ENCODE peak calls at places on chromosomes 13 and 19, in four cellular contexts. One of them, this sample, is unnamed.

GRCh38 chr19:50003254-50003788 is 21.9 kb downstream of the VRK3 start:
- DNase-seq in B cell: no peak
- DNase-seq in foreskin fibroblast: no peak
- DNase-seq in AG10803: no peak
- DNase-seq in this sample: no peak

GRCh38 chr19:17579523-17580244 is 24.2 kb downstream of the COLGALT1 start:
- DNase-seq in B cell: peak
- DNase-seq in foreskin fibroblast: peak
- DNase-seq in AG10803: peak
- DNase-seq in this sample: peak

GRCh38 chr13:29901714-29902631 is 51.6 kb upstream of the UBL3 start:
- DNase-seq in B cell: no peak
- DNase-seq in foreskin fibroblast: peak
- DNase-seq in AG10803: peak
- DNase-seq in this sample: peak

GRCh38 chr13:74129500-74130144 is 4.6 kb downstream of the KLF12 start:
- DNase-seq in B cell: no peak
- DNase-seq in foreskin fibroblast: peak
- DNase-seq in AG10803: peak
- DNase-seq in this sample: peak

GRCh38 chr13:71864094-71864980 is 2.7 kb downstream of the DACH1 start:
- DNase-seq in B cell: peak
- DNase-seq in foreskin fibroblast: no peak
- DNase-seq in AG10803: no peak
- DNase-seq in this sample: peak

GRCh38 chr19:33978286-33978685 is 181.6 kb downstream of the KCTD15 start:
- DNase-seq in B cell: no peak
- DNase-seq in foreskin fibroblast: no peak
- DNase-seq in AG10803: no peak
- DNase-seq in this sample: no peak

GRCh38 chr13:48977973-48978372 is 2.3 kb downstream of the FNDC3A start:
- DNase-seq in B cell: peak
- DNase-seq in foreskin fibroblast: peak
- DNase-seq in AG10803: peak
- DNase-seq in this sample: no peak

GRCh38 chr19:13277104-13277809 is 127.0 kb downstream of the IER2 start:
- DNase-seq in B cell: peak
- DNase-seq in foreskin fibroblast: peak
- DNase-seq in AG10803: peak
- DNase-seq in this sample: peak

GRCh38 chr19:50003810-50004419 is 21.3 kb downstream of the VRK3 start:
- DNase-seq in B cell: no peak
- DNase-seq in foreskin fibroblast: peak
- DNase-seq in AG10803: peak
- DNase-seq in this sample: peak

GRCh38 chr13:114111577-114111976 is 20.8 kb downstream of the RASA3 start:
- DNase-seq in B cell: no peak
- DNase-seq in foreskin fibroblast: peak
- DNase-seq in AG10803: peak
- DNase-seq in this sample: peak

GRCh38 chr19:31332096-31332495 is 17.1 kb downstream of the TSHZ3 start:
- DNase-seq in B cell: no peak
- DNase-seq in foreskin fibroblast: peak
- DNase-seq in AG10803: peak
- DNase-seq in this sample: peak